ENCODE peak calls at places on chromosome 20, in ten cellular contexts. G is left ventricle myocardium inferior, D is uterus, C is A549, R is IMR-90, I is Calu3, Q is AG04450, K is neural crest cell, Z is epithelial cell of esophagus, O is psoas muscle. Y is an unnamed sample.

GRCh38 chr20:34871320-34871926 is 1.2 kb downstream of the GGT7 start:
- DNase-seq in R (no peak), I (no peak), C (no peak), K (no peak), Q (no peak), Z (peak), G (no peak), D (no peak), O (no peak), Y (no peak)

GRCh38 chr20:37577972-37578371 is 50.3 kb upstream of the BLCAP start:
- DNase-seq in D (no peak), K (no peak), R (no peak), Q (no peak), I (no peak), Z (no peak), G (no peak), C (no peak), O (no peak), Y (no peak)

GRCh38 chr20:36971103-36971502 is 19.6 kb upstream of the SAMHD1 start:
- DNase-seq in I (no peak), Q (no peak), R (no peak), C (no peak), G (no peak), O (no peak), Z (no peak), D (no peak), K (no peak), Y (no peak)

GRCh38 chr20:33995053-33995816 is 1.5 kb downstream of the RALY start:
- DNase-seq in G (no peak), Z (peak), C (no peak), O (no peak), K (no peak), I (no peak), D (no peak), R (no peak), Q (no peak), Y (no peak)

GRCh38 chr20:38751360-38751976 is 3.2 kb downstream of the ACTR5 start:
- DNase-seq in Z (peak), I (peak), R (peak), Q (no peak), O (no peak), C (peak), D (no peak), K (no peak), G (no peak), Y (no peak)

GRCh38 chr20:53399592-53400335 is 193.9 kb downstream of the ZNF217 start:
- DNase-seq in O (no peak), C (no peak), Z (no peak), K (no peak), D (no peak), Q (no peak), R (no peak), I (no peak), G (peak), Y (no peak)

GRCh38 chr20:1242530-1242929 is 16.7 kb downstream of the RAD21L1 start:
- DNase-seq in G (no peak), C (peak), K (no peak), Z (peak), D (no peak), O (no peak), Q (peak), R (peak), I (no peak), Y (no peak)

GRCh38 chr20:54351371-54352136 is 123.8 kb upstream of the DOK5 start:
- DNase-seq in C (no peak), K (no peak), Z (no peak), D (no peak), R (no peak), I (no peak), G (no peak), O (no peak), Q (no peak), Y (no peak)

GRCh38 chr20:10469599-10469998 is 34.5 kb downstream of the SLX4IP start:
- DNase-seq in G (no peak), I (peak), K (peak), D (peak), O (peak), R (peak), Q (peak), C (peak), Z (peak), Y (no peak)

GRCh38 chr20:20184149-20184548 is 131.8 kb downstream of the CFAP61 start:
- DNase-seq in C (peak), D (no peak), O (no peak), Z (no peak), Q (no peak), I (no peak), K (no peak), G (no peak), R (no peak), Y (no peak)
- TF ChIP-seq CTCF in C (peak), D (no peak), O (no peak), Z (no peak), Q (peak), I (no peak), K (peak), G (peak), R (peak), Y (no peak)

GRCh38 chr20:51941503-51941902 is 139.2 kb upstream of the SALL4 start:
- DNase-seq in G (no peak), C (no peak), K (no peak), D (no peak), Z (no peak), I (no peak), Q (no peak), O (no peak), R (no peak), Y (no peak)

GRCh38 chr20:51943761-51944160 is 141.4 kb upstream of the SALL4 start:
- DNase-seq in O (no peak), I (no peak), C (no peak), Z (no peak), K (no peak), Q (no peak), G (no peak), R (no peak), D (no peak), Y (no peak)

GRCh38 chr20:51945881-51946280 is 143.6 kb upstream of the SALL4 start:
- DNase-seq in R (no peak), G (no peak), K (no peak), C (no peak), Q (no peak), I (no peak), Z (no peak), D (no peak), O (no peak), Y (no peak)

GRCh38 chr20:51946581-51946980 is 144.3 kb upstream of the SALL4 start:
- DNase-seq in G (no peak), K (no peak), D (no peak), O (no peak), I (no peak), C (no peak), Q (no peak), R (no peak), Z (no peak), Y (no peak)

DNA sequence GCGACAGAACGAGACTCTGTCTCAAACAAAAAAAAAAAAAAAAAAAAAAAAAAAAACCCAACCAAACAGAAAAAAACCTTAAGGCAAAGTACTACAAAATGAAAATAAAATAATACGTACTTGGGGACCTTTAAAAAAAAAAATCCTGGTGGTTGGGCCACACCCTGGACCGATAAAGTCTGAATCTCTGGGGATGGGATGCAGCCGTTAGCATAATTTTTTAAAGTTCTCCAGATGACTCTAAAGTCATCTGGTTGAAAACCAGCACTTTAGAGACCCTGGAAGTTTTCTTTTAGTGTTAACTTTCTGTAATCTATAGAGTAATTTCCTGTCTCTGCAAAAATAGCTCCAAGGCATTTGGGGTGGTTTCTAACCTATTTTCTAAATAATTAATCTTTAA is 142.9 kb upstream of the SALL4 start:
- DNase-seq in G (no peak), Z (no peak), C (no peak), Q (no peak), I (no peak), D (no peak), O (no peak), K (no peak), R (no peak), Y (no peak)
- TF ChIP-seq CTCF in G (no peak), Z (no peak), C (no peak), Q (no peak), I (no peak), D (no peak), O (no peak), K (no peak), R (no peak), Y (no peak)

GRCh38 chr20:61244213-61244612 is 7.8 kb upstream of the CDH4 start:
- DNase-seq in C (no peak), Q (no peak), O (no peak), G (no peak), R (no peak), D (no peak), Z (no peak), K (no peak), I (no peak), Y (no peak)

GRCh38 chr20:61251529-61252393 is at the start of gene CDH4:
- DNase-seq in K (peak), C (peak), Z (peak), I (no peak), R (no peak), Q (no peak), D (no peak), O (no peak), G (no peak), Y (no peak)

GRCh38 chr20:61249626-61250025 is 2.4 kb upstream of the CDH4 start:
- DNase-seq in Q (no peak), Z (no peak), R (no peak), G (no peak), I (no peak), D (no peak), O (no peak), C (no peak), K (no peak), Y (no peak)

GRCh38 chr20:61240814-61241213 is 11.2 kb upstream of the CDH4 start:
- DNase-seq in K (no peak), D (no peak), O (no peak), C (no peak), I (no peak), G (no peak), Q (no peak), R (no peak), Z (no peak), Y (no peak)

GRCh38 chr20:61246269-61246668 is 5.8 kb upstream of the CDH4 start:
- DNase-seq in Q (no peak), C (no peak), O (no peak), R (no peak), D (no peak), G (no peak), I (no peak), Z (no peak), K (no peak), Y (no peak)
- TF ChIP-seq CTCF in Q (no peak), C (no peak), O (no peak), R (no peak), D (no peak), G (no peak), I (no peak), Z (no peak), K (no peak), Y (no peak)

DNA sequence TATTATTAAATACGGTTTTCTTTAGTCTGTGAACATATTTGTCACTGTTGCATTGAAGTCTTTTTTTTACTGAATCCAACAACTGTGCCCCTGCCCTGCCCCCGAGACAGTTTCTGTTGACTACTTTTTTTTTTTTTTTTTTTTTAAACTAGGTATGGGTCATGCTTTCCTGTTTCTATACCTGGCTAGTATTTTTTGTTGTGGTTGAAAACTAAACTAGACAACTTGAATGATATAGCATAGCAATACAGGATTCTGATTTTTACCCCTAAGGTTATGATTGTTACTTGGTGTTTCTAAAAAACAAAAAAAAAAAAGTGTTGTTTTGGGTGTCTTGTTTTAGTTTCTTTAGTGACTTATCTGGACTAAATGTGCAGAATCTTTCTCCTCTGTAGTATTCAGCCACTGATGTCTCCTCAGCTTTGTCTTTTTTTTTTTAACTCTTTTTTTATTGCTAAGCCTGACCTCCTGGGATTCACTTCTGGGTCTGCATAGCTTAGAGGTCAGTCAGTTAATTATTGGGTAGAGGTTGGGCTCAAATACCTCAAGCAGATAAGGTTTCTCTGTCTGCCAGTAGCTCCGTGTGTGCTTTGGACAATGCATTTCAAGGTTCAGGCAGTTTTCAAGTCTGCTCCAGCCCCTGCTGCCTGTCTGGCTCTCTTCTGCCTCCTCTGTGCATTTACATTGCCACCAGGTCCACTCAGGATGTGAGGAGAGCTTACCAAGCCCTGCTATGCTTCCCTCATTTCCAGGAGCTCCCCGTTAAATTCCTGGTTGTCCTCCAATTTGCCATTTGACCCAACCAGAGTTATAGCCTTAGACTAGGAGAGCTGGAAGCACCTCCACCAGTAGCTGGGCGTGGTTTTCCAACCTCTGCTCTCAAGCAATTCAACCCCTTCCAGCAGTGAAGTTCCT is 91.4 kb downstream of the SYNDIG1 start:
- DNase-seq in Z (no peak), C (no peak), K (no peak), Q (no peak), G (no peak), I (no peak), O (no peak), D (no peak), R (no peak), Y (no peak)
- TF ChIP-seq CTCF in Z (no peak), C (no peak), K (no peak), Q (no peak), G (no peak), I (no peak), O (no peak), D (no peak), R (no peak), Y (no peak)

DNA sequence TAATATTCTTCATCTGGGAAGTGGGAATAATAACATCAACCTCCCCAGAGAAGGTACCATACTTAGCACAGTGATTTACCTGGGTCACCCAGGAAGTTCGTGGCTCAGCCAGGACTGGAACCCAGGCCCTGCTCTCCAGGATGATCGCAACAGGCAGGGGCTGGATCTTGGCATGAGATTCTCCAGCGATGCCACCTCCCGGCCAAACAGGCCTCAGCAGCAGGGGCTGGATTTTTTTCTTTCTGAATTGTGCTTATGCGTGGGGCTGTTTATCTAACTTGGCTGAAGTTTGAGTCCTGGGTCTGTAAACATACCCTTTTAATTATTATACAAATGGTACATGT is 129.5 kb upstream of the PTPN1 start:
- DNase-seq in O (no peak), R (peak), G (no peak), I (peak), D (peak), C (peak), Z (peak), Q (no peak), K (no peak), Y (peak)
- TF ChIP-seq CTCF in O (peak), R (peak), G (peak), I (peak), D (peak), C (peak), Z (peak), Q (peak), K (peak), Y (no peak)

GRCh38 chr20:63859166-63859699 is 2.1 kb upstream of the ABHD16B start:
- DNase-seq in I (no peak), O (no peak), C (no peak), D (no peak), G (no peak), R (no peak), Z (no peak), K (no peak), Q (no peak), Y (no peak)

GRCh38 chr20:63856111-63856511 is 5.2 kb upstream of the ABHD16B start:
- DNase-seq in K (no peak), Q (no peak), G (no peak), O (no peak), R (no peak), C (no peak), Z (no peak), D (no peak), I (no peak), Y (no peak)

GRCh38 chr20:63860325-63861051 is 810 bp upstream of the ABHD16B start:
- DNase-seq in Z (no peak), G (no peak), K (no peak), C (no peak), I (no peak), D (no peak), Q (no peak), R (no peak), O (no peak), Y (no peak)

GRCh38 chr20:63857751-63858392 is 3.4 kb upstream of the ABHD16B start:
- DNase-seq in G (peak), Q (no peak), Z (no peak), K (no peak), C (no peak), O (no peak), R (no peak), D (no peak), I (no peak), Y (peak)

DNA sequence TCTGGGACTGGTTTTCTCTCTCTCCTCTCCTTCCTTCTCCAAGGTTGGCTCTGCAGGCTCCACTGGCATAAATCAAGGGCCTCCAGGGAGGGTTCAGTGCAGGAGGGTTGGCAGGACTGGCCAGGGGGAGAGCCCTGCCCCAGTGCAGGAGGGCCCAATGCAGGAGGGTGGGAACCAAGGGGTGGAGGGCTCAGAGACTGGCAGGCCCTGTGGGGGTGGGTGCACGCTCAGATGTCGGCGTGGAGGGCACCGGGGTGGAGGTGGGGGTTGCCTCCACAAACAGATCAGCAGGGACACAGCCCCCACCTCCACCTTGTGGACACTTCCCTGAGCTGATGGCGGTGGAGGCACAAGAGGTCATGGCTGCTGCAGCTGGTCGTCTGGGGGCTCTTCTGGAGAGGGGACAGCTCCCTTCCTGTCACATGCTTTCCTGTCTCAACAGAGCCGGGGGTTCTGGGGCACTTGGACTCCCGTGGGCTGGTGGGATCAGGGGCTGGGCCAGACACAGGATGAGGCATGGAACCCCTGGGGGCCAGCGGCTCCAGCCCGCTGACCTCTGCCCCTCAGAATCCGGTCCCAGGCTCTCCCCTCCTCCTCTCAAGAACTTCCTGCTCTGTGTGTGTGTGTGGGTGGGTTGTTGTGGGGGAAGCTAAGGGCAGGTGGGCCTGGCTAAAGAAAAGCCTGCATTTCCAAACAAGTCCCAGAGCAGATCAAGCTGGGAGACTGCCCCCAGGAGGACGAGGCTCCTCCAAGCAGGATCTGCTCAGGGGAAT is 2.7 kb upstream of the ABHD16B start:
- DNase-seq in O (no peak), I (no peak), Q (peak), K (no peak), R (peak), Z (no peak), D (no peak), C (no peak), G (peak), Y (peak)
- TF ChIP-seq CTCF in O (peak), I (no peak), Q (peak), K (peak), R (peak), Z (peak), D (no peak), C (no peak), G (peak), Y (peak)

GRCh38 chr20:40724566-40724965 is 35.5 kb upstream of the MAFB start:
- DNase-seq in R (no peak), Q (no peak), G (no peak), O (no peak), I (no peak), Z (no peak), D (no peak), C (no peak), K (no peak), Y (no peak)

GRCh38 chr20:40727960-40728359 is 38.9 kb upstream of the MAFB start:
- DNase-seq in D (no peak), R (no peak), Q (no peak), Z (peak), C (no peak), G (no peak), I (no peak), K (no peak), O (no peak), Y (no peak)

GRCh38 chr20:40728996-40729395 is 40.0 kb upstream of the MAFB start:
- DNase-seq in Z (no peak), G (no peak), Q (no peak), D (no peak), R (no peak), I (no peak), C (no peak), K (no peak), O (no peak), Y (no peak)

DNA sequence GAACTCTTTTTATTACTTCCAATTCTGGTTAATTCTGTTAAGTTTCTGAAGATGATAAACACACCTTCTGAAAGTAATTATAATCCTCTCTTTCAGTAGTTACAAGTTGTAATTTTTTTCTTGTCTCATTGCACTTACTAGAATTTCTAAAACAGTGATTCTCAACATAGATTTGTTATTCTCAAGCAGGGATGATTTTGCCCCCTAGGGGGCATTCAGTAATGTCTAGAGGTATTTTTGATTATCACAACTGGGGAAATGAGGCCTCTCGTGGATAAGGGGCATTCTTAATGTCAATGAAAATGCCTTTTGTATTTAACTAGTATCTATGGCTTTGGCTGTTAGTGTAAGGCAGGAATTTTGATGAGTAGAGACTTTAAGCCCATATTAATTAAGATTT is 39.4 kb upstream of the MAFB start:
- DNase-seq in K (no peak), Q (no peak), G (no peak), D (no peak), R (no peak), Z (no peak), C (no peak), I (no peak), O (no peak), Y (no peak)
- TF ChIP-seq CTCF in K (peak), Q (peak), G (no peak), D (no peak), R (peak), Z (no peak), C (peak), I (peak), O (no peak), Y (no peak)